ENCODE peak calls at places on chromosomes 2 and 18, in nine cellular contexts. D, Q, S, H, R, L, V, M and B are unnamed samples. For H3K4me1, the result is how much of the 10 kb centered on the place peaks cover.

GRCh38 chr2:20507166-20507692 is 60.4 kb downstream of the RHOB start:
- DNase-seq in D (peak), Q (no peak), S (no peak), H (no peak), R (peak), L (no peak), V (peak), M (no peak), B (no peak)

GRCh38 chr18:42446195-42446594 is 491.2 kb downstream of the PIK3C3 start:
- DNase-seq in D (peak), Q (no peak), S (no peak), H (no peak), R (no peak), L (no peak), V (no peak), M (no peak), B (no peak)

GRCh38 chr2:170467568-170468422 is 247.3 kb upstream of the SP5 start:
- DNase-seq in D (no peak), Q (no peak), S (no peak), H (no peak), R (no peak), L (no peak), V (no peak), M (no peak), B (no peak)

GRCh38 chr2:176115883-176116813 is at the start of gene HOXD10:
- DNase-seq in D (no peak), Q (no peak), S (no peak), H (no peak), R (no peak), L (no peak), V (no peak), M (peak), B (no peak)

GRCh38 chr18:27546991-27547390 is 361.9 kb upstream of the CHST9 start:
- DNase-seq in D (no peak), Q (no peak), S (no peak), H (no peak), R (no peak), L (no peak), V (no peak), M (no peak), B (no peak)

GRCh38 chr2:39920318-39920775 is 141.3 kb upstream of the THUMPD2 start:
- DNase-seq in D (no peak), Q (no peak), S (no peak), H (no peak), R (no peak), L (no peak), V (peak), M (no peak), B (peak)

GRCh38 chr2:151302879-151303278 is 13.4 kb upstream of the NMI start:
- DNase-seq in D (peak), Q (no peak), S (no peak), H (no peak), R (no peak), L (no peak), V (no peak), M (no peak), B (no peak)

GRCh38 chr2:111961663-111962062 is 63.3 kb downstream of the MERTK start:
- DNase-seq in D (no peak), Q (no peak), S (no peak), H (no peak), R (no peak), L (no peak), V (no peak), M (peak), B (no peak)

GRCh38 chr2:54308782-54309181 is 52.8 kb upstream of the TSPYL6 start:
- DNase-seq in D (no peak), Q (no peak), S (no peak), H (no peak), R (no peak), L (no peak), V (no peak), M (no peak), B (no peak)

GRCh38 chr2:70104231-70105111 is 17.2 kb downstream of the PCBP1 start:
- DNase-seq in D (peak), Q (no peak), S (no peak), H (no peak), R (peak), L (no peak), V (peak), M (no peak), B (no peak)
- H3K4me1 ChIP-seq in D (under half), Q (under half), S (under half), H (under half), R (under half), L (half or more), V (half or more), M (under half), B (under half)

GRCh38 chr2:241010531-241011295 is 12.3 kb downstream of the SNED1 start:
- DNase-seq in D (no peak), Q (no peak), S (no peak), H (no peak), R (no peak), L (no peak), V (no peak), M (peak), B (no peak)
- H3K4me3 ChIP-seq in D (no peak), Q (no peak), S (no peak), H (peak), R (no peak), L (no peak), V (no peak), M (no peak), B (no peak)

GRCh38 chr2:201261471-201261870 is 1.1 kb downstream of the CASP8 start:
- DNase-seq in D (no peak), Q (no peak), S (peak), H (no peak), R (peak), L (no peak), V (peak), M (no peak), B (peak)
- H3K4me1 ChIP-seq in D (under half), Q (under half), S (half or more), H (under half), R (under half), L (under half), V (half or more), M (under half), B (half or more)

DNA sequence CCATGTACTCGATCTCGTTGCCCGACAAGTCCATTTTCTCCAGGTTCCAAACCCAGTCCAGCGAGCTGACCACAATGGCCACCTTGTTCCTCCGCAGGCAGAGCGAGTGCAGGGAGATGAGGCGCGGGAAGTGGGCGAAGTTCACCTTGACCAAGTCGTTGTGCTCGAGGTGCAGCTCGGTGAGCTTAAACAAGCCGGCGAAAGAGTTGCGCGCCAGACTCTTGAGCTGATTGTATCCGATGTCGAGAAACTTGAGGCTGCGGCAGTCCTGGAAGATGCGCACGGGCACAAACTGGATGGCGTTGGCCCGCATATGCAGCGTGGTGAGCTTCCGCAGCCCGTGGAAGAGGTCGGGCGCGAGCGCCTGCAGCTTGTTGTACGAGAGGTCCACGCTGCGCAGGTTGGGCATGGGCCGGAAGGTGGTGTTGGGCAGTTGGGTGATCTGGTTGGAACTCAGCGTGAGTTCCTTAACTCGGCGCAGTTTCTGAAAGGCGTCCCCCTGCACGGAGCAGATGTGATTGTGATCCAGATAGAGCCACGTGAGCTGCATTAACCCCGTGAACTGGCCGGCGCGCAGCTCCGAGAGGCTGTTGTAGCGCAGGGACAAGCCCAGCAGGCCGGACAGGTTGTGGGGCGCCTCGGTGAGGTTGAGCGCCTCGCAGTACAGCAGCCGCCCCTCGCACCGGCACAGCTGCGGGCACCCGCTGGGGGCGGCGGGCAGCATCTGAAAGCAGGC is 1.4 kb downstream of the LRRTM1 start:
- DNase-seq in D (no peak), Q (no peak), S (no peak), H (no peak), R (no peak), L (no peak), V (no peak), M (peak), B (no peak)
- H3K4me3 ChIP-seq in D (no peak), Q (peak), S (no peak), H (peak), R (no peak), L (no peak), V (no peak), M (peak), B (no peak)

GRCh38 chr2:61443342-61444041 is 27.4 kb downstream of the USP34 start:
- DNase-seq in D (no peak), Q (no peak), S (no peak), H (no peak), R (no peak), L (no peak), V (peak), M (no peak), B (no peak)

GRCh38 chr2:61436092-61436491 is 34.8 kb downstream of the USP34 start:
- DNase-seq in D (no peak), Q (no peak), S (no peak), H (no peak), R (no peak), L (no peak), V (no peak), M (no peak), B (no peak)

GRCh38 chr2:61437170-61437569 is 33.7 kb downstream of the USP34 start:
- DNase-seq in D (no peak), Q (no peak), S (no peak), H (no peak), R (no peak), L (no peak), V (no peak), M (no peak), B (no peak)

GRCh38 chr2:61438670-61439069 is 32.2 kb downstream of the USP34 start:
- DNase-seq in D (no peak), Q (no peak), S (no peak), H (no peak), R (no peak), L (no peak), V (peak), M (no peak), B (no peak)

DNA sequence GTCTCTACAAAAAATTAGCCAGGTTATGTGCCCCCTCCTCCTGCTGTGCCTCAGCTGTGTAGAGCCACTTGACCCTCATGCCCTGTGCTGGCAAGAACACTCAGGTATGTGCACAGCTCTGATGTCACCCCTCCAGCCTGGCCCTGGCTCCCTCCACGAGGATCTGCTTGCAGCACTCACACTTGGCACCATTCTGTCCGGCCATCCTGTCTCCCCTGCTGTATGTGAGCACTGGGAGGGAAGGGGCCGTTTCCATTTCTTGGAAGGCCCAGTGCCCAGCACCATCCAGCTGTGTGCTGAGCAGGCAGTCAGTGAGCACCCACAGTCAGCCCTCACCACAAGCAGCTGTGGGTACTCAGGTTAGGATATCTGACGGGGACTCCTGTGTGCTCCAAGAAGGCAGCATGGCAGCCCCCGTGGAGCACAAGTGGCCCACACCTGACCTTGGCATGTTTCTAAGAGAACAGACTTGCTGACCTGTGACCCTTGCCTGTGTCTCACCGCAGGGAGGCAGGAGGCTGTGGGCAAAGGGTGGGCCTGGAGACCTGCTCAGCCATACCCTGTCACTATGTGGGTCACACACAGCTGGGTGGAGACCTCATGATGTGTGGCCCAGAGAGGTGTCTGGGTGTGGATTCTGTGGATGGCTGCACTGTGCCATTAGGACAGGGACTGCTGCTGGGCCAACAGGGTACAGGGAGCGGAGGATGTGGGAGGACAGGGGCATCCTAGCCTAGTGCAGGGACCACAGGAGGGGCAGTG is 31.5 kb downstream of the USP34 start:
- DNase-seq in D (no peak), Q (no peak), S (peak), H (peak), R (peak), L (no peak), V (peak), M (no peak), B (no peak)
- H3K4me1 ChIP-seq in D (under half), Q (under half), S (under half), H (half or more), R (under half), L (under half), V (half or more), M (under half), B (under half)

GRCh38 chr18:72360628-72361027 is 183.5 kb downstream of the CBLN2 start:
- DNase-seq in D (no peak), Q (no peak), S (no peak), H (no peak), R (no peak), L (no peak), V (no peak), M (no peak), B (no peak)
- H3K4me3 ChIP-seq in D (no peak), Q (no peak), S (no peak), H (no peak), R (no peak), L (no peak), V (no peak), M (no peak), B (no peak)